ENCODE peak calls at places on chromosomes 2 and 18, in eight cellular contexts. One of them, this sample, is unnamed.
A peak's percentile ranks its signal among the peaks of the same experiment; 100 is the strongest.

GRCh38 chr2:175414872-175415487 is 233.5 kb upstream of the ATP5MC3 start:
- DNase-seq in WTC11: peak; percentile 69
- DNase-seq in OCI-LY7: peak; percentile 2
- DNase-seq in right atrium auricular region: peak; percentile 70
- DNase-seq in tibial artery: no peak
- DNase-seq in neural crest cell: peak; percentile 63
- DNase-seq in progenitor cell of endocrine pancreas: peak; percentile 21
- DNase-seq in endothelial cell: peak; percentile 67
- DNase-seq in this sample: peak; percentile 20

GRCh38 chr2:185221-185620 is 78.6 kb downstream of the SH3YL1 start:
- DNase-seq in OCI-LY7: no peak
- DNase-seq in right atrium auricular region: no peak
- DNase-seq in tibial artery: no peak
- DNase-seq in progenitor cell of endocrine pancreas: no peak
- DNase-seq in WTC11: no peak
- DNase-seq in neural crest cell: no peak
- DNase-seq in endothelial cell: no peak
- DNase-seq in this sample: no peak

GRCh38 chr18:44695503-44695902 is 14.8 kb downstream of the SETBP1 start:
- DNase-seq in tibial artery: no peak
- DNase-seq in endothelial cell: no peak
- DNase-seq in neural crest cell: no peak
- DNase-seq in progenitor cell of endocrine pancreas: no peak
- DNase-seq in right atrium auricular region: no peak
- DNase-seq in WTC11: no peak
- DNase-seq in OCI-LY7: no peak
- DNase-seq in this sample: no peak

GRCh38 chr18:73674466-73674865 is 473.2 kb downstream of the FBXO15 start:
- DNase-seq in right atrium auricular region: no peak
- DNase-seq in WTC11: no peak
- DNase-seq in OCI-LY7: no peak
- DNase-seq in progenitor cell of endocrine pancreas: no peak
- DNase-seq in endothelial cell: no peak
- DNase-seq in tibial artery: no peak
- DNase-seq in neural crest cell: no peak
- DNase-seq in this sample: no peak

GRCh38 chr2:183125659-183126341 is 1.6 kb downstream of the NUP35 start:
- DNase-seq in WTC11: no peak
- DNase-seq in progenitor cell of endocrine pancreas: no peak
- DNase-seq in right atrium auricular region: no peak
- DNase-seq in neural crest cell: no peak
- DNase-seq in endothelial cell: no peak
- DNase-seq in tibial artery: no peak
- DNase-seq in OCI-LY7: peak; percentile 26
- DNase-seq in this sample: no peak

GRCh38 chr18:58863539-58864145 is 1.0 kb upstream of the ZNF532 start:
- DNase-seq in right atrium auricular region: no peak
- DNase-seq in WTC11: peak; percentile 46
- DNase-seq in neural crest cell: peak; percentile 46
- DNase-seq in progenitor cell of endocrine pancreas: peak; percentile 40
- DNase-seq in endothelial cell: peak; percentile 44
- DNase-seq in OCI-LY7: peak; percentile 33
- DNase-seq in tibial artery: peak; percentile 78
- DNase-seq in this sample: no peak

GRCh38 chr2:211329421-211329820 is 773.0 kb downstream of the CPS1 start:
- DNase-seq in OCI-LY7: no peak
- DNase-seq in WTC11: no peak
- DNase-seq in neural crest cell: no peak
- DNase-seq in tibial artery: no peak
- DNase-seq in right atrium auricular region: no peak
- DNase-seq in endothelial cell: no peak
- DNase-seq in progenitor cell of endocrine pancreas: no peak
- DNase-seq in this sample: no peak

GRCh38 chr18:50009772-50010171 is 185.2 kb downstream of the MYO5B start:
- DNase-seq in tibial artery: no peak
- DNase-seq in neural crest cell: peak; percentile 28
- DNase-seq in OCI-LY7: peak; percentile 36
- DNase-seq in right atrium auricular region: no peak
- DNase-seq in WTC11: peak; percentile 64
- DNase-seq in progenitor cell of endocrine pancreas: peak; percentile 16
- DNase-seq in endothelial cell: peak; percentile 62
- DNase-seq in this sample: no peak

GRCh38 chr2:234218261-234219180 is 168.0 kb downstream of the SPP2 start:
- DNase-seq in OCI-LY7: no peak
- DNase-seq in right atrium auricular region: no peak
- DNase-seq in WTC11: no peak
- DNase-seq in tibial artery: no peak
- DNase-seq in endothelial cell: no peak
- DNase-seq in neural crest cell: no peak
- DNase-seq in progenitor cell of endocrine pancreas: no peak
- DNase-seq in this sample: no peak

GRCh38 chr18:44731866-44732555 is 51.3 kb downstream of the SETBP1 start:
- DNase-seq in WTC11: no peak
- DNase-seq in neural crest cell: no peak
- DNase-seq in tibial artery: no peak
- DNase-seq in endothelial cell: no peak
- DNase-seq in progenitor cell of endocrine pancreas: no peak
- DNase-seq in OCI-LY7: no peak
- DNase-seq in right atrium auricular region: no peak
- DNase-seq in this sample: no peak

GRCh38 chr2:191478754-191479679 is 198.9 kb upstream of the NABP1 start:
- DNase-seq in progenitor cell of endocrine pancreas: no peak
- DNase-seq in neural crest cell: peak; percentile 30
- DNase-seq in right atrium auricular region: peak; percentile 72
- DNase-seq in tibial artery: no peak
- DNase-seq in WTC11: no peak
- DNase-seq in OCI-LY7: no peak
- DNase-seq in endothelial cell: peak; percentile 47
- DNase-seq in this sample: no peak

GRCh38 chr2:217621391-217621801 is 381.4 kb downstream of the TNS1 start:
- DNase-seq in WTC11: no peak
- DNase-seq in OCI-LY7: no peak
- DNase-seq in tibial artery: no peak
- DNase-seq in neural crest cell: no peak
- DNase-seq in right atrium auricular region: no peak
- DNase-seq in endothelial cell: no peak
- DNase-seq in progenitor cell of endocrine pancreas: no peak
- DNase-seq in this sample: no peak

GRCh38 chr2:156430978-156431358 is 5.2 kb upstream of the GPD2 start:
- DNase-seq in endothelial cell: no peak
- DNase-seq in WTC11: no peak
- DNase-seq in neural crest cell: no peak
- DNase-seq in right atrium auricular region: no peak
- DNase-seq in tibial artery: no peak
- DNase-seq in progenitor cell of endocrine pancreas: no peak
- DNase-seq in OCI-LY7: no peak
- DNase-seq in this sample: no peak

GRCh38 chr2:158560259-158560658 is 103.5 kb downstream of the PKP4 start:
- DNase-seq in endothelial cell: no peak
- DNase-seq in WTC11: no peak
- DNase-seq in OCI-LY7: no peak
- DNase-seq in right atrium auricular region: no peak
- DNase-seq in progenitor cell of endocrine pancreas: no peak
- DNase-seq in tibial artery: no peak
- DNase-seq in neural crest cell: no peak
- DNase-seq in this sample: no peak

GRCh38 chr2:176129013-176129796 is at the start of gene HOXD8:
- DNase-seq in endothelial cell: peak; percentile 74
- DNase-seq in OCI-LY7: no peak
- DNase-seq in WTC11: peak; percentile 65
- DNase-seq in right atrium auricular region: no peak
- DNase-seq in progenitor cell of endocrine pancreas: no peak
- DNase-seq in tibial artery: peak; percentile 85
- DNase-seq in neural crest cell: peak; percentile 48
- DNase-seq in this sample: no peak

GRCh38 chr2:120897399-120897798 is 161.7 kb downstream of the GLI2 start:
- DNase-seq in endothelial cell: no peak
- DNase-seq in neural crest cell: no peak
- DNase-seq in right atrium auricular region: no peak
- DNase-seq in WTC11: no peak
- DNase-seq in progenitor cell of endocrine pancreas: no peak
- DNase-seq in tibial artery: no peak
- DNase-seq in OCI-LY7: no peak
- DNase-seq in this sample: no peak

GRCh38 chr2:39202639-39203369 is 41.0 kb downstream of the CDKL4 start:
- DNase-seq in progenitor cell of endocrine pancreas: no peak
- DNase-seq in OCI-LY7: no peak
- DNase-seq in right atrium auricular region: no peak
- DNase-seq in WTC11: no peak
- DNase-seq in neural crest cell: no peak
- DNase-seq in endothelial cell: no peak
- DNase-seq in tibial artery: no peak
- DNase-seq in this sample: no peak

GRCh38 chr18:49400398-49401072 is 59.9 kb downstream of the DYM start:
- DNase-seq in right atrium auricular region: no peak
- DNase-seq in tibial artery: no peak
- DNase-seq in endothelial cell: no peak
- DNase-seq in neural crest cell: no peak
- DNase-seq in OCI-LY7: no peak
- DNase-seq in WTC11: no peak
- DNase-seq in progenitor cell of endocrine pancreas: no peak
- DNase-seq in this sample: no peak

DNA sequence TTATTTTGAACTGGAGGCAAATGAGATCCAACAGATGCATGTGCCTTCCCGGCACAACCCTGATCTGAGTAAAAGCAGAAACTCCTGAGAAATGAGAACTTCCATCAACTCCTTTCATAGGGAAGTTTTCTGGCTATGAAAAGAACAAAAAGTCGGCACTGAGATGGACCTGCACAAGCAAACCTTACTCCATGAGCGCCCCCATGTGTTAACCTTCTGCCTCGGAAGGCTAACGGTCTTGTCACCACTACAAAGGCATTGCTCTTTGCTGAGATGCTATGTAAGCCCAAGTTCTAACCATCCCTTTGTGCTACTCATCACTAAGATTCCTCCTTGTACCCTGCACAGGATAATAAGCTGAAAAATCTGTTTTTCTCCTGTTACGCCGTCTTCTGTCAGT is 57.3 kb upstream of the SULT1C3 start:
- DNase-seq in neural crest cell: peak; percentile 51
- DNase-seq in right atrium auricular region: no peak
- DNase-seq in endothelial cell: peak; percentile 62
- DNase-seq in OCI-LY7: no peak
- DNase-seq in WTC11: peak; percentile 76
- DNase-seq in progenitor cell of endocrine pancreas: no peak
- DNase-seq in tibial artery: no peak
- DNase-seq in this sample: no peak
- TF ChIP-seq CTCF in neural crest cell: peak; percentile 51
- TF ChIP-seq CTCF in right atrium auricular region: no peak
- TF ChIP-seq CTCF in endothelial cell: peak; percentile 41
- TF ChIP-seq CTCF in OCI-LY7: peak; percentile 53
- TF ChIP-seq CTCF in WTC11: no peak
- TF ChIP-seq CTCF in progenitor cell of endocrine pancreas: peak; percentile 36
- TF ChIP-seq CTCF in tibial artery: no peak
- TF ChIP-seq CTCF in this sample: peak; percentile 20

GRCh38 chr2:197599285-197599965 is 76.0 kb downstream of the RFTN2 start:
- DNase-seq in right atrium auricular region: no peak
- DNase-seq in tibial artery: no peak
- DNase-seq in progenitor cell of endocrine pancreas: no peak
- DNase-seq in WTC11: peak; percentile 32
- DNase-seq in endothelial cell: peak; percentile 15
- DNase-seq in OCI-LY7: peak; percentile 63
- DNase-seq in neural crest cell: no peak
- DNase-seq in this sample: no peak
- TF ChIP-seq CTCF in right atrium auricular region: no peak
- TF ChIP-seq CTCF in tibial artery: no peak
- TF ChIP-seq CTCF in progenitor cell of endocrine pancreas: peak; percentile 46
- TF ChIP-seq CTCF in WTC11: peak; percentile 41
- TF ChIP-seq CTCF in endothelial cell: no peak
- TF ChIP-seq CTCF in OCI-LY7: peak; percentile 48
- TF ChIP-seq CTCF in neural crest cell: peak; percentile 51
- TF ChIP-seq CTCF in this sample: peak; percentile 37

GRCh38 chr2:122136071-122136470 is 380.6 kb downstream of the TSN start:
- DNase-seq in OCI-LY7: peak; percentile 57
- DNase-seq in endothelial cell: no peak
- DNase-seq in neural crest cell: no peak
- DNase-seq in tibial artery: no peak
- DNase-seq in progenitor cell of endocrine pancreas: no peak
- DNase-seq in right atrium auricular region: no peak
- DNase-seq in WTC11: peak; percentile 42
- DNase-seq in this sample: no peak
- TF ChIP-seq CTCF in OCI-LY7: peak; percentile 74
- TF ChIP-seq CTCF in endothelial cell: peak; percentile 54
- TF ChIP-seq CTCF in neural crest cell: peak; percentile 43
- TF ChIP-seq CTCF in tibial artery: no peak
- TF ChIP-seq CTCF in progenitor cell of endocrine pancreas: peak; percentile 50
- TF ChIP-seq CTCF in right atrium auricular region: no peak
- TF ChIP-seq CTCF in WTC11: peak; percentile 44
- TF ChIP-seq CTCF in this sample: peak; percentile 77

GRCh38 chr2:238942941-238943715 is 95.2 kb downstream of the TWIST2 start:
- DNase-seq in WTC11: no peak
- DNase-seq in progenitor cell of endocrine pancreas: no peak
- DNase-seq in tibial artery: no peak
- DNase-seq in OCI-LY7: no peak
- DNase-seq in right atrium auricular region: peak; percentile 28
- DNase-seq in neural crest cell: no peak
- DNase-seq in endothelial cell: peak; percentile 0
- DNase-seq in this sample: no peak
- TF ChIP-seq CTCF in WTC11: no peak
- TF ChIP-seq CTCF in progenitor cell of endocrine pancreas: no peak
- TF ChIP-seq CTCF in tibial artery: no peak
- TF ChIP-seq CTCF in OCI-LY7: no peak
- TF ChIP-seq CTCF in right atrium auricular region: no peak
- TF ChIP-seq CTCF in neural crest cell: no peak
- TF ChIP-seq CTCF in endothelial cell: no peak
- TF ChIP-seq CTCF in this sample: no peak

GRCh38 chr2:75041791-75042231 is 83.4 kb downstream of the POLE4 start:
- DNase-seq in endothelial cell: no peak
- DNase-seq in right atrium auricular region: no peak
- DNase-seq in progenitor cell of endocrine pancreas: no peak
- DNase-seq in tibial artery: no peak
- DNase-seq in WTC11: no peak
- DNase-seq in OCI-LY7: no peak
- DNase-seq in neural crest cell: no peak
- DNase-seq in this sample: no peak

GRCh38 chr2:75042823-75043222 is 84.4 kb downstream of the POLE4 start:
- DNase-seq in endothelial cell: no peak
- DNase-seq in progenitor cell of endocrine pancreas: no peak
- DNase-seq in tibial artery: no peak
- DNase-seq in WTC11: no peak
- DNase-seq in right atrium auricular region: no peak
- DNase-seq in neural crest cell: no peak
- DNase-seq in OCI-LY7: no peak
- DNase-seq in this sample: no peak

GRCh38 chr2:75047189-75047812 is 88.9 kb downstream of the POLE4 start:
- DNase-seq in neural crest cell: no peak
- DNase-seq in tibial artery: no peak
- DNase-seq in progenitor cell of endocrine pancreas: no peak
- DNase-seq in WTC11: no peak
- DNase-seq in right atrium auricular region: no peak
- DNase-seq in OCI-LY7: no peak
- DNase-seq in endothelial cell: no peak
- DNase-seq in this sample: no peak

GRCh38 chr2:75041226-75041625 is 82.8 kb downstream of the POLE4 start:
- DNase-seq in WTC11: no peak
- DNase-seq in progenitor cell of endocrine pancreas: no peak
- DNase-seq in neural crest cell: no peak
- DNase-seq in tibial artery: no peak
- DNase-seq in right atrium auricular region: no peak
- DNase-seq in endothelial cell: no peak
- DNase-seq in OCI-LY7: no peak
- DNase-seq in this sample: no peak

GRCh38 chr2:75044291-75044690 is 85.8 kb downstream of the POLE4 start:
- DNase-seq in endothelial cell: no peak
- DNase-seq in progenitor cell of endocrine pancreas: no peak
- DNase-seq in neural crest cell: no peak
- DNase-seq in right atrium auricular region: no peak
- DNase-seq in WTC11: no peak
- DNase-seq in tibial artery: no peak
- DNase-seq in OCI-LY7: no peak
- DNase-seq in this sample: no peak
- TF ChIP-seq CTCF in endothelial cell: no peak
- TF ChIP-seq CTCF in progenitor cell of endocrine pancreas: no peak
- TF ChIP-seq CTCF in neural crest cell: no peak
- TF ChIP-seq CTCF in right atrium auricular region: no peak
- TF ChIP-seq CTCF in WTC11: no peak
- TF ChIP-seq CTCF in tibial artery: no peak
- TF ChIP-seq CTCF in OCI-LY7: no peak
- TF ChIP-seq CTCF in this sample: no peak

This sample was measured in BJ.